ENCODE peak calls at places on chromosomes 1 and 21, in seven cellular contexts. O, H, L, W, R, Z and D are unnamed samples. For H3K9me3, the result is how much of the 10 kb centered on the place peaks cover.

GRCh38 chr1:17553970-17554369 is 14.5 kb downstream of the ARHGEF10L start:
- DNase-seq in L (peak), R (no peak), O (no peak), Z (no peak), W (no peak), H (no peak), D (peak)

GRCh38 chr1:201299968-201300367 is 16.7 kb downstream of the PKP1 start:
- DNase-seq in W (no peak), L (no peak), R (peak), Z (no peak), H (peak), O (peak), D (peak)

GRCh38 chr1:97200627-97201026 is 479.0 kb downstream of the PTBP2 start:
- DNase-seq in L (no peak), R (no peak), H (peak), Z (no peak), W (no peak), O (no peak), D (no peak)

GRCh38 chr1:156803086-156803851 is 13.4 kb downstream of the SH2D2A start:
- DNase-seq in W (no peak), L (no peak), Z (no peak), R (no peak), H (no peak), O (no peak), D (no peak)

GRCh38 chr21:42370894-42371654 is 4.7 kb upstream of the TFF1 start:
- DNase-seq in W (no peak), Z (no peak), O (no peak), L (no peak), H (no peak), R (no peak), D (no peak)

GRCh38 chr1:110673805-110674336 is 869 bp downstream of the KCNA3 start:
- DNase-seq in R (no peak), Z (peak), O (no peak), L (no peak), H (no peak), W (no peak), D (no peak)

GRCh38 chr1:27153927-27154358 is 982 bp downstream of the SLC9A1 start:
- DNase-seq in L (no peak), Z (peak), W (no peak), H (no peak), O (no peak), R (peak), D (no peak)

GRCh38 chr21:33443174-33443573 is 36.6 kb downstream of the TMEM50B start:
- DNase-seq in W (no peak), O (no peak), H (no peak), Z (no peak), L (no peak), R (no peak), D (no peak)

GRCh38 chr1:226497991-226498689 is 50.4 kb upstream of the STUM start:
- DNase-seq in Z (no peak), O (no peak), L (no peak), R (no peak), H (no peak), W (no peak), D (no peak)

GRCh38 chr21:43287111-43287973 is 118.5 kb downstream of the CRYAA start:
- DNase-seq in W (no peak), L (no peak), H (no peak), O (no peak), R (no peak), Z (peak), D (no peak)

GRCh38 chr1:165288301-165289120 is 68.0 kb downstream of the LMX1A start:
- DNase-seq in W (no peak), Z (no peak), H (peak), R (no peak), L (no peak), O (peak), D (no peak)

GRCh38 chr21:27817902-27818623 is 851.2 kb upstream of the ADAMTS5 start:
- DNase-seq in W (no peak), H (no peak), Z (no peak), L (no peak), O (no peak), R (no peak), D (peak)
- H3K9me3 ChIP-seq in W (under half), H (under half), Z (under half), L (under half), O (under half), R (under half), D (under half)

GRCh38 chr1:40884055-40884795 is 22.1 kb upstream of the CITED4 start:
- DNase-seq in L (no peak), W (no peak), Z (peak), R (no peak), O (no peak), H (no peak), D (no peak)
- H3K4me3 ChIP-seq in L (no peak), W (no peak), Z (no peak), R (peak), O (no peak), H (no peak), D (peak)

DNA sequence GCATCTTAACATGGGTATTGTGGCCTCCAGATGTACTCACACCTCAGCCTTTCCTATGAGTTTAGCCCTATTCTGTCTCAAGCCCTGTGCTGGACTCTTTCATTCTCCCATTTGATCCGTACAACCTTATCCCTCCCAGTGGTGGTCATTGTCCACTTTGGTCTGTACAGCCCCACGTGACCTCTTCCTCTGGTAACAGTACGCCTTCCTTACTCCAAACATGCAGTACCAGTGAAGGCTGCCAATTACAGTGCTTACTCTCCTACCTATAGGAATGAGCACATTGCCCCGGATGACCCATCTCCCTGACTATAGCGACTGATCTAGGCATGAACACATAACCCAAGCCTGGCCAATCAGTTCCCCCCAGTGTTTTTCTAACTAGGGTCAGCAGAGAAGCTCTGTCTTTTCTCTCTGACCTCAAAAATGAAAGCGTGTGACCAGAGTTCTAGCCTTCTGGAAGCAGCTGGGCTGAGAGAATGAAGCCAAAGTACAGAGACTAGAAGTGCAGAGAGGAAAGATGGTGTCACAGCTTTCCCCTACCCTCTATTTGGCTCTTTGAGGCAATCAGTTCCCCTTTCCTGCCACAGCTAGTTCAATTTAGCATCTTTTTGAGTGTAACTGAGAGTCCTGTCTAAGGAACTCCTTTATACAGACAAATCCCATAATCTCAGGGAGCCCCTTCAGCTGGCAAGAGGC is 9.9 kb upstream of the QSOX1 start:
- DNase-seq in H (no peak), L (no peak), O (no peak), Z (no peak), R (no peak), W (no peak), D (no peak)
- H3K9me3 ChIP-seq in H (under half), L (under half), O (under half), Z (under half), R (under half), W (under half), D (under half)

GRCh38 chr21:32415451-32415850 is 2.9 kb downstream of the EVA1C start:
- DNase-seq in Z (no peak), L (no peak), H (no peak), W (no peak), O (no peak), R (peak), D (no peak)
- H3K4me3 ChIP-seq in Z (no peak), L (no peak), H (no peak), W (peak), O (no peak), R (peak), D (peak)

GRCh38 chr1:175040324-175040910 is 17.2 kb upstream of the MRPS14 start:
- DNase-seq in W (no peak), O (no peak), H (no peak), R (no peak), Z (no peak), L (no peak), D (no peak)

GRCh38 chr1:175035860-175036259 is 12.6 kb upstream of the MRPS14 start:
- DNase-seq in R (no peak), H (no peak), Z (no peak), O (no peak), L (no peak), W (no peak), D (peak)

GRCh38 chr1:175033931-175034330 is 10.7 kb upstream of the MRPS14 start:
- DNase-seq in W (no peak), L (no peak), R (no peak), H (peak), O (no peak), Z (no peak), D (no peak)

GRCh38 chr1:175036476-175036875 is 13.3 kb upstream of the MRPS14 start:
- DNase-seq in R (no peak), W (no peak), Z (no peak), H (no peak), O (no peak), L (no peak), D (no peak)

DNA sequence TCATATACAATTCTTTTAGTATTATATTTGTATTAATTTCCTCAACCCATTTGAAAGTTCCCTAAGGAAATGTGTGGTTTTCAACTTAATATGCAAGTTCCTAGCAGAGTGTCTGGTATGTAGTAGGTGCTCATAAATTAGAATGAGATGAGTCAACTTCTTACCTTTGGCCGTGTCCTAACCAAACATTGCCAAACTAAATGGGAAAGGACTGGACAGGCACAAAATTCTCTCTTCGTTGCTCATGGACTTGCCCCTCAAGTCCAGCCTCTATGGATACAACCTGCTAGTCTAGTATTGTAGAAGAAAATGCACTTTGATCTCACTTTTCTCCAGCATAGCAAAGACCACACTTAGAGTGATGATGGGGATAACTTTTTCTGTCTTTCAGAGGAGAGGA is 11.6 kb upstream of the MRPS14 start:
- DNase-seq in H (no peak), O (no peak), L (no peak), R (no peak), W (no peak), Z (no peak), D (no peak)
- H3K9me3 ChIP-seq in H (under half), O (under half), L (under half), R (under half), W (under half), Z (under half), D (under half)

DNA sequence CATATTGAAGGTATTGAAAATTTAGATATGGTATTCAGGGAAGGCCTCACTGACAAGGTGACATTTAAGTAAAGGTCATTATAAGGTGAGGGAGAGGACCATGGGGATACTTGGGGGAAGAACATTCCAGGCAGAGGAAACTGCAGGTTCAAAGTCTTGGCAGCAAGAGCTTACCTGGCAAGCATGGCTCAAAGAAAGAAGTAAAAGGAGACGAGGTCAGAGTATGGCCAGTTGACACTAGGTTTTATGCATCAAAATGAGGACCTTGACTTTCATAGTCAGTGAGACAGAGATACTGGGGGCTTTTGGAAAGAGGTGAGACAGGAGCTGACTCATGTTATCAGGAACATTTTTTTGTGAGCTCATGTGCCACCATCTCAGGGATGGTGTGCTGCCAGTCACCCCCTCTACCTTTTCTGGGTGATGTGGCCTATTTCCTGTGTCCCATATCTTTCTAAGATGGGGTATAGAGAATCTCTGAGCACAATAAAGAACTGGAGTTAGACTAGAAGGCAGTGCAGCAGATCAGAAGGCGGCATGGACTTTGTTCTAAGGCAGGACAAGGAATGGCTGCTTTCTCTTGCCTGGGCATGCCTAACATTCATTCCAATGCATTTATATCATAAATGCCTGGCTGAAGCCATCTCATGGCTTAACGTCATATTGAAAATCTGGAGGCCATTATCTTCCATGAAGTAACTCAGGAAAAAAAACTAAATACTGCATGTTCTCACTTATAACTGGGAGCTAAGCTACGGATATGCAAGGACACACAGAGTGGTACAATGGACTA is 406.7 kb downstream of the NTNG1 start:
- DNase-seq in H (peak), Z (no peak), R (no peak), W (no peak), O (no peak), L (no peak), D (peak)
- H3K4me3 ChIP-seq in H (no peak), Z (no peak), R (no peak), W (no peak), O (no peak), L (no peak), D (no peak)